ENCODE peak calls at places on chromosomes 5 and 9, in ten cellular contexts. U, Y, A, Z, T, G, N, F, V and S are unnamed samples. For H3K4me1, the result is how much of the 10 kb centered on the place peaks cover.

GRCh38 chr5:43078956-43079355 is 38.8 kb upstream of the ANXA2R start:
- DNase-seq in U (peak), Y (no peak), A (no peak), Z (no peak), T (no peak), G (no peak), N (no peak), F (no peak), V (no peak), S (no peak)

GRCh38 chr5:80246995-80247729 is 8.7 kb downstream of the SERINC5 start:
- DNase-seq in U (peak), Y (no peak), A (peak), Z (peak), T (peak), G (peak), N (peak), F (no peak), V (peak), S (peak)

GRCh38 chr5:149349382-149349781 is 4.1 kb downstream of the GRPEL2 start:
- DNase-seq in U (no peak), Y (no peak), A (no peak), Z (no peak), T (no peak), G (no peak), N (no peak), F (no peak), V (no peak), S (no peak)

GRCh38 chr5:73447234-73448071 is 1.1 kb downstream of the FOXD1 start:
- DNase-seq in U (peak), Y (peak), A (peak), Z (peak), T (peak), G (peak), N (peak), F (peak), V (peak), S (peak)

GRCh38 chr5:68285857-68286611 is 70.5 kb downstream of the PIK3R1 start:
- DNase-seq in U (peak), Y (no peak), A (no peak), Z (peak), T (peak), G (no peak), N (no peak), F (no peak), V (peak), S (no peak)

GRCh38 chr5:103262422-103262871 is 3.9 kb downstream of the MACIR start:
- DNase-seq in U (peak), Y (no peak), A (no peak), Z (peak), T (no peak), G (no peak), N (no peak), F (no peak), V (no peak), S (no peak)

GRCh38 chr9:131862261-131862660 is 122.4 kb upstream of the RAPGEF1 start:
- DNase-seq in U (no peak), Y (no peak), A (no peak), Z (no peak), T (no peak), G (no peak), N (no peak), F (peak), V (no peak), S (no peak)

GRCh38 chr9:87662808-87663528 is 63.0 kb upstream of the CTSL start:
- DNase-seq in U (peak), Y (peak), A (peak), Z (peak), T (no peak), G (peak), N (peak), F (peak), V (peak), S (no peak)

GRCh38 chr5:53006920-53007890 is 18.1 kb downstream of the ITGA2 start:
- DNase-seq in U (no peak), Y (no peak), A (no peak), Z (no peak), T (no peak), G (no peak), N (no peak), F (no peak), V (no peak), S (no peak)

GRCh38 chr9:18994263-18994916 is 38.6 kb downstream of the SAXO1 start:
- DNase-seq in U (no peak), Y (no peak), A (no peak), Z (no peak), T (no peak), G (no peak), N (no peak), F (no peak), V (no peak), S (no peak)

GRCh38 chr9:97740848-97741821 is 44.0 kb upstream of the XPA start:
- DNase-seq in U (no peak), Y (peak), A (peak), Z (no peak), T (peak), G (peak), N (peak), F (peak), V (peak), S (peak)

GRCh38 chr5:84411832-84412605 is 27.3 kb upstream of the EDIL3 start:
- DNase-seq in U (no peak), Y (no peak), A (no peak), Z (no peak), T (no peak), G (no peak), N (no peak), F (no peak), V (no peak), S (peak)

GRCh38 chr9:124008307-124008854 is 3.2 kb upstream of the LHX2 start:
- DNase-seq in U (no peak), Y (no peak), A (no peak), Z (peak), T (no peak), G (no peak), N (no peak), F (no peak), V (no peak), S (no peak)

GRCh38 chr9:97594414-97594921 is 38.7 kb downstream of the TSTD2 start:
- DNase-seq in U (no peak), Y (no peak), A (peak), Z (no peak), T (no peak), G (peak), N (no peak), F (no peak), V (no peak), S (no peak)

GRCh38 chr5:175379867-175380266 is 64.1 kb downstream of the DRD1 start:
- DNase-seq in U (no peak), Y (no peak), A (no peak), Z (no peak), T (no peak), G (no peak), N (no peak), F (no peak), V (no peak), S (no peak)

GRCh38 chr9:97980918-97981827 is 2.0 kb upstream of the ANP32B start:
- DNase-seq in U (no peak), Y (no peak), A (peak), Z (no peak), T (no peak), G (peak), N (no peak), F (no peak), V (peak), S (no peak)

GRCh38 chr9:137592767-137593166 is 2.5 kb upstream of the ZMYND19 start:
- DNase-seq in U (no peak), Y (no peak), A (no peak), Z (no peak), T (no peak), G (no peak), N (no peak), F (no peak), V (no peak), S (no peak)

GRCh38 chr5:59124983-59125960 is 542.4 kb downstream of the RAB3C start:
- DNase-seq in U (peak), Y (no peak), A (no peak), Z (no peak), T (peak), G (peak), N (no peak), F (no peak), V (no peak), S (no peak)

GRCh38 chr9:78507008-78507407 is 210.1 kb downstream of the PSAT1 start:
- DNase-seq in U (no peak), Y (no peak), A (no peak), Z (no peak), T (no peak), G (no peak), N (no peak), F (no peak), V (no peak), S (no peak)

GRCh38 chr5:180787025-180787424 is 15.6 kb downstream of the MGAT1 start:
- DNase-seq in U (no peak), Y (no peak), A (no peak), Z (no peak), T (no peak), G (peak), N (no peak), F (no peak), V (no peak), S (no peak)

GRCh38 chr9:68919666-68920065 is 94.2 kb downstream of the PRKACG start:
- DNase-seq in U (no peak), Y (no peak), A (no peak), Z (no peak), T (no peak), G (no peak), N (no peak), F (no peak), V (no peak), S (no peak)

DNA sequence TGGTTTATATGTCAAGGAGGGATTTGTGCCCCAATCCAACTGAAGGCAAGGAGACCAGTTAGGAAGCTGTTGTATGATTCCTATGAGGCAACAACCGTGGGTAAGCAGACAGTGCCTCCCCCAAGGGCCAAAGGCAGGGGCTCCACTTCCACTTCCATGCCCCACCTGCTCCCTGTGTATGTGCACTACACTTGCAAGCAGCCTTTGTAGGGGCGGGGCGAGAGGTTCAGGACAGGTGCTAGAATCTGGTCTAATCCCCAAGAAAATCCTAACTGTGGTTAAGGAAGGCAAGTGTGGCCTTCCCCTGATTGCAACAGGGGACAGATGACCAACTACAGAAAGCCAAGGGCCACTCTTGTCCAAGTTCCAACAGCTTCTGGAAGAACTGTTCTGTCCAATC is 41.7 kb downstream of the B4GALT1 start:
- DNase-seq in U (no peak), Y (no peak), A (no peak), Z (no peak), T (no peak), G (peak), N (no peak), F (no peak), V (no peak), S (no peak)
- H3K4me1 ChIP-seq in U (under half), Y (under half), A (under half), Z (under half), T (under half), G (under half), N (under half), F (under half), V (under half), S (under half)

DNA sequence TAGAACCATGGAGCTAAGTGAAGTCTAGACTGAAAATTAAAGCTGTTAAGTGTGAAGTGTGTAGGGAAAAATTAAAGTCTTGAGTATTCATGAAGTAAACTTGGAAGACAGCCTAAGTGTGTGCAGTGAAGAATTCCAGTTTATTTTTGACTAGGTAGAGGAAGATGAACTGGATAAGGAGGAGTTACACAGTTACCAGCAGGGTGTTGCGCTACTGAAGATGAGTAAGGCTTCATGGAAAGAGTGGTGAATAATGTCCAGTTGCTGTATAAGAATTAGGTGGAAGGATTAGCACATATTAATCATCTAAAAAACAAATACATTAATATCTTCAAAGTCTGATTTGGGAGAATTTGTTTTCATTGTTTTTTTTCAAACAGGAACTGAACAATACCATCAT is 5.8 kb upstream of the CHD1 start:
- DNase-seq in U (no peak), Y (no peak), A (no peak), Z (peak), T (no peak), G (no peak), N (no peak), F (no peak), V (no peak), S (no peak)
- H3K4me1 ChIP-seq in U (under half), Y (half or more), A (under half), Z (under half), T (half or more), G (under half), N (under half), F (half or more), V (under half), S (under half)

GRCh38 chr9:128917151-128917849 is 3.5 kb upstream of the PHYHD1 start:
- DNase-seq in U (peak), Y (no peak), A (peak), Z (peak), T (no peak), G (peak), N (peak), F (peak), V (peak), S (no peak)

GRCh38 chr9:128920381-128921058 is at the start of gene PHYHD1:
- DNase-seq in U (no peak), Y (no peak), A (peak), Z (peak), T (no peak), G (peak), N (peak), F (peak), V (no peak), S (no peak)

GRCh38 chr9:128919409-128919808 is 1.4 kb upstream of the PHYHD1 start:
- DNase-seq in U (no peak), Y (no peak), A (no peak), Z (no peak), T (no peak), G (no peak), N (no peak), F (no peak), V (no peak), S (no peak)

GRCh38 chr9:128916745-128917144 is 4.0 kb upstream of the PHYHD1 start:
- DNase-seq in U (no peak), Y (no peak), A (no peak), Z (no peak), T (no peak), G (no peak), N (no peak), F (no peak), V (no peak), S (no peak)

GRCh38 chr9:128918921-128919320 is 1.9 kb upstream of the PHYHD1 start:
- DNase-seq in U (no peak), Y (no peak), A (no peak), Z (no peak), T (no peak), G (no peak), N (no peak), F (no peak), V (no peak), S (no peak)
- H3K4me1 ChIP-seq in U (half or more), Y (under half), A (under half), Z (under half), T (under half), G (under half), N (half or more), F (half or more), V (under half), S (under half)

GRCh38 chr5:139278540-139279274 is 14.8 kb upstream of the MATR3 start:
- DNase-seq in U (no peak), Y (no peak), A (no peak), Z (no peak), T (no peak), G (no peak), N (no peak), F (no peak), V (no peak), S (no peak)
- H3K4me1 ChIP-seq in U (half or more), Y (under half), A (under half), Z (half or more), T (under half), G (under half), N (under half), F (under half), V (under half), S (under half)

GRCh38 chr9:88773627-88774244 is 217.5 kb upstream of the S1PR3 start:
- DNase-seq in U (peak), Y (no peak), A (no peak), Z (no peak), T (no peak), G (no peak), N (no peak), F (no peak), V (no peak), S (no peak)

GRCh38 chr9:88775037-88775471 is 216.2 kb upstream of the S1PR3 start:
- DNase-seq in U (peak), Y (no peak), A (peak), Z (peak), T (no peak), G (peak), N (no peak), F (no peak), V (no peak), S (no peak)

GRCh38 chr9:88775559-88775958 is 215.7 kb upstream of the S1PR3 start:
- DNase-seq in U (peak), Y (no peak), A (no peak), Z (peak), T (no peak), G (no peak), N (no peak), F (no peak), V (no peak), S (no peak)

GRCh38 chr9:88772602-88773001 is 218.7 kb upstream of the S1PR3 start:
- DNase-seq in U (no peak), Y (no peak), A (no peak), Z (peak), T (no peak), G (no peak), N (no peak), F (no peak), V (no peak), S (no peak)

DNA sequence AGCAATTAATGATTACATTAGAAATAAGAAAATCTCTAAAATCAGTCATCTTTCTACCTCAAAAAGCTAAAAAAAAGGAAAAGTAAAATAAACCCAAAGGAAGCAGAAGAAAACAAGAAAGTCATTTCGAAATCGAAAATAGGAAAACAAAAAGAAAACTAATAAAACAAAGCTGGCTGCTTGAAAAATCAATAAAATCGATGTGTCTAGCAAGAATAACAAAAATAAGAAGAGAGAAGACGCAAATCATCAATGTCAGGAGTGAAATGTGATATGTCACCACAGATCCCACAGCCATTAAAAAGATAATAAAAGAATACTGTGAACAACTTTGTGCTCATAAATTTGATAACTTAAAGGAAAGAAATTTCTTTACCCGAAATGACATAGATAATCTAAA is 218.1 kb upstream of the S1PR3 start:
- DNase-seq in U (no peak), Y (no peak), A (no peak), Z (no peak), T (no peak), G (no peak), N (no peak), F (no peak), V (no peak), S (no peak)
- H3K4me1 ChIP-seq in U (half or more), Y (under half), A (under half), Z (half or more), T (under half), G (under half), N (under half), F (under half), V (under half), S (half or more)

DNA sequence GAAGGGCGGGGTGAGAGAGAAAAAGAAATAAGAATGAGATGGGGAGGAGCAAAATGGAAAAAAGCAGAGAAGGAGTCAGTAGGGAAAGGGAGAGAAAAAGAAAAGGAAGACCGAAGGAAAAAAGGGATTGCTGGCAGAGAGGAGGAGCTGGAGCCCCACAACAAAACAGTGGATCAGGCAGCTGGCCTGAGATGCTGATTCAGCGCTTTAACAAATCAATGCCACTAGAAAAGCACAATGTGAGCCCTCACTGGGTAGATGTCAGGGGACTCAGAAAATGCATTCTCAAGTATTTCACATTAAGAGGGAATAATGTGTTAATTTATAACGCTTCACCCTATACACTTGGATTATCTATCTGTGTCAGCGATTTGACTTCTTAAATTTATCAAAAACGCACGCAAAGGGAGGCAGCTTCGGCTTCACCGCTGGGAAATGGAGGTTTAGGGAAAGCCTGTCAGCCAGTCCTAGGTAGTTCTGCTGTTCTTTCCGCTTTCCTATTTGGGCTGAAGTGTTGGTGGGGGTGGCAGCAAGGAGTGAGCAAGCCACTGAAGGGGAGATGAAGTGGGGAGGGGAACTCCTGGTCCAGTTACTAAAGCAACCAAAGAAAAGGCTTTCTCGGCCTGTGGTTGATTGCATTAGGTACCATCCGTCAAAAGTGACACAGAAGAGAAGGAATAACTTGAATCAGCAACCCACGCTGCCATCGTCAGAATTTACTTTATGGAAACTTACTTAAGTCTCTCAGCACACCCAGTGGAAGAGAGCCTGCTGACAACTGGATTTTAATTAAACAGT is 161.6 kb downstream of the BNC2 start:
- DNase-seq in U (no peak), Y (no peak), A (no peak), Z (no peak), T (no peak), G (no peak), N (no peak), F (no peak), V (no peak), S (no peak)
- H3K4me1 ChIP-seq in U (under half), Y (under half), A (under half), Z (under half), T (under half), G (under half), N (under half), F (under half), V (under half), S (under half)

GRCh38 chr5:138651767-138652117 is 76.5 kb upstream of the HSPA9 start:
- DNase-seq in U (no peak), Y (no peak), A (no peak), Z (no peak), T (no peak), G (no peak), N (no peak), F (no peak), V (no peak), S (no peak)
- H3K4me1 ChIP-seq in U (under half), Y (under half), A (under half), Z (under half), T (under half), G (under half), N (under half), F (under half), V (under half), S (under half)

DNA sequence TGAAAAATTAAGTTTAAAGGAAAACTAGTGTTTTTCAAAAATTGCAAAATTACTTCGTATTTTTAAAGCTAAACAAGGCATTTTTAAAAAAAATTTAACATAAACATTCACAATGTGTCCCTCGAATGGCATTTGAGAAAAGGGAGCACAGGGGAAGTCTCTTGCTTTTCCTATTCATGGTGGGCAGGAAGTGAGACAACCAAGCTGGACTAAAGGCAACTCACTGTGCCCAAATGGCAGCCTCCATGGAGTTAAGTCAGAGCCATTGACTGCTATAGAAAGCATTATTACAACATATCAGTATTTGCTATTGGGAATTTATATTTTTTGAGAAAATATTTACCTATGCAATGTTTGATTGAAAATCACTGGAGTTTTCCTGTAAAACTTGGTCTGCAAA is 8.3 kb downstream of the HNRNPH1 start:
- DNase-seq in U (no peak), Y (no peak), A (no peak), Z (no peak), T (no peak), G (no peak), N (no peak), F (no peak), V (no peak), S (no peak)
- H3K4me1 ChIP-seq in U (half or more), Y (half or more), A (under half), Z (under half), T (half or more), G (under half), N (half or more), F (half or more), V (under half), S (under half)